ENCODE peak calls at places on chromosomes 7 and 10, in six cellular contexts. S is T-cell, D is CD14-positive monocyte, X is Peyer's patch, L is GM23248, C is BE2C. Q is an unnamed sample.

GRCh38 chr7:95950698-95951097 is 178.3 kb downstream of the DYNC1I1 start:
- DNase-seq in S (no peak), X (no peak), L (peak), D (no peak), C (no peak), Q (no peak)

GRCh38 chr10:87818505-87819273 is 663 bp upstream of the ATAD1 start:
- DNase-seq in D (no peak), S (peak), X (peak), L (peak), C (peak), Q (peak)

GRCh38 chr7:141354251-141354650 is 197.0 kb upstream of the AGK start:
- DNase-seq in X (no peak), C (no peak), D (no peak), S (no peak), L (peak), Q (peak)

GRCh38 chr7:84204655-84205054 is 10.1 kb upstream of the SEMA3A start:
- DNase-seq in S (no peak), D (no peak), L (peak), X (no peak), C (no peak), Q (peak)

GRCh38 chr7:2894118-2894940 is 50.2 kb upstream of the GNA12 start:
- DNase-seq in C (no peak), L (no peak), S (peak), X (peak), D (no peak), Q (peak)

GRCh38 chr7:5417106-5418071 is 6.2 kb downstream of the TNRC18 start:
- DNase-seq in S (no peak), D (no peak), X (no peak), C (no peak), L (peak), Q (peak)

GRCh38 chr7:56007891-56008290 is 43.4 kb downstream of the PSPH start:
- DNase-seq in C (no peak), S (no peak), X (no peak), L (no peak), D (no peak), Q (no peak)

GRCh38 chr10:30185916-30186315 is 126.5 kb upstream of the JCAD start:
- DNase-seq in X (no peak), D (no peak), L (peak), S (no peak), C (no peak), Q (peak)

GRCh38 chr10:3830946-3831345 is 45.9 kb upstream of the KLF6 start:
- DNase-seq in L (no peak), C (no peak), X (no peak), S (no peak), D (no peak), Q (no peak)

GRCh38 chr10:97822261-97822687 is 27.4 kb upstream of the GOLGA7B start:
- DNase-seq in S (no peak), X (no peak), L (no peak), C (no peak), D (no peak), Q (no peak)

GRCh38 chr10:19987931-19988330 is 171.7 kb downstream of the PLXDC2 start:
- DNase-seq in X (no peak), C (no peak), S (no peak), D (no peak), L (no peak), Q (no peak)

GRCh38 chr10:70564901-70565351 is 37.6 kb downstream of the PRF1 start:
- DNase-seq in S (no peak), L (no peak), D (no peak), X (no peak), C (no peak), Q (peak)

GRCh38 chr7:157442993-157443831 is 106.4 kb downstream of the DNAJB6 start:
- DNase-seq in L (no peak), X (peak), S (no peak), C (peak), D (no peak), Q (peak)

GRCh38 chr7:128869138-128869943 is 6.7 kb downstream of the ATP6V1F start:
- DNase-seq in S (peak), C (peak), D (no peak), X (peak), L (peak), Q (peak)

GRCh38 chr7:25832456-25832855 is 319.5 kb upstream of the NFE2L3 start:
- DNase-seq in D (no peak), C (no peak), S (no peak), X (no peak), L (no peak), Q (no peak)

GRCh38 chr10:12130237-12130872 is 878 bp downstream of the SEC61A2 start:
- DNase-seq in C (peak), X (peak), S (no peak), L (peak), D (no peak), Q (peak)

Q was measured in osteoblast.